ENCODE peak calls at places on chromosomes 5 and 9, in six cellular contexts. K is psoas muscle, Q is natural killer cell, F is AG09319, U is RPMI7951, J is NCI-H187 treated with DMSO at 0.1 percent for 48 hours. B is an unnamed sample.

GRCh38 chr5:137753227-137753985 is 757 bp downstream of the HNRNPA0 start:
- DNase-seq in U (no peak), J (no peak), Q (peak), K (peak), F (no peak), B (no peak)

GRCh38 chr9:121735065-121735791 is 83.8 kb downstream of the DAB2IP start:
- DNase-seq in J (no peak), U (no peak), Q (peak), F (peak), K (no peak), B (no peak)

GRCh38 chr5:141155540-141156374 is 5.9 kb downstream of the PCDHB6 start:
- DNase-seq in Q (no peak), U (no peak), J (no peak), K (no peak), F (no peak), B (no peak)

GRCh38 chr5:107213025-107213424 is 457.7 kb downstream of the EFNA5 start:
- DNase-seq in U (peak), Q (no peak), J (no peak), K (no peak), F (no peak), B (no peak)

GRCh38 chr9:117938086-117938485 is 233.9 kb downstream of the TLR4 start:
- DNase-seq in Q (no peak), K (no peak), F (no peak), U (no peak), J (no peak), B (no peak)

GRCh38 chr9:12973702-12974101 is 198.9 kb downstream of the LURAP1L start:
- DNase-seq in J (no peak), K (no peak), F (no peak), Q (no peak), U (no peak), B (no peak)

GRCh38 chr9:14957054-14957453 is 46.8 kb upstream of the FREM1 start:
- DNase-seq in J (no peak), K (no peak), F (no peak), Q (no peak), U (no peak), B (no peak)

GRCh38 chr5:88952344-88952743 is 69.4 kb upstream of the MEF2C start:
- DNase-seq in Q (no peak), F (no peak), U (peak), J (peak), K (no peak), B (peak)

GRCh38 chr5:67156976-67157583 is 39.5 kb downstream of the CD180 start:
- DNase-seq in J (no peak), K (peak), Q (no peak), F (no peak), U (peak), B (no peak)

GRCh38 chr9:37486616-37487544 is 1.1 kb downstream of the POLR1E start:
- DNase-seq in K (peak), Q (no peak), J (no peak), F (peak), U (peak), B (no peak)

GRCh38 chr9:112544477-112544876 is 57.9 kb downstream of the KIAA1958 start:
- DNase-seq in Q (no peak), J (no peak), F (no peak), K (no peak), U (no peak), B (no peak)

GRCh38 chr5:873328-873727 is 19.3 kb downstream of the BRD9 start:
- DNase-seq in F (no peak), U (no peak), J (no peak), K (no peak), Q (no peak), B (no peak)

GRCh38 chr5:153632748-153633290 is 142.3 kb downstream of the GRIA1 start:
- DNase-seq in K (no peak), J (no peak), U (no peak), F (no peak), Q (no peak), B (no peak)

GRCh38 chr9:22116751-22117150 is 107.6 kb upstream of the CDKN2B start:
- DNase-seq in J (no peak), U (no peak), F (no peak), Q (no peak), K (no peak), B (no peak)

GRCh38 chr9:100589582-100589981 is 11.7 kb downstream of the CAVIN4 start:
- DNase-seq in K (no peak), J (no peak), F (no peak), U (peak), Q (no peak), B (no peak)

GRCh38 chr9:79362100-79363081 is 209.4 kb upstream of the TLE4 start:
- DNase-seq in Q (no peak), U (no peak), K (no peak), F (no peak), J (no peak), B (no peak)

GRCh38 chr9:95038666-95039065 is 278.8 kb downstream of the FANCC start:
- DNase-seq in U (no peak), Q (no peak), F (no peak), J (no peak), K (no peak), B (no peak)

GRCh38 chr9:100478192-100478591 is 5.2 kb downstream of the TMEFF1 start:
- DNase-seq in U (no peak), Q (no peak), K (no peak), F (no peak), J (no peak), B (no peak)

GRCh38 chr5:16492398-16493175 is 27.0 kb upstream of the ZNF622 start:
- DNase-seq in J (no peak), U (peak), K (peak), Q (no peak), F (peak), B (no peak)

GRCh38 chr9:70285246-70285645 is 26.5 kb downstream of the SMC5 start:
- DNase-seq in K (no peak), U (peak), Q (no peak), F (peak), J (no peak), B (no peak)

GRCh38 chr5:88555658-88556057 is 287.0 kb upstream of the TMEM161B start:
- DNase-seq in J (no peak), Q (no peak), F (no peak), U (no peak), K (no peak), B (no peak)

GRCh38 chr5:178117911-178118310 is 4.6 kb downstream of the N4BP3 start:
- DNase-seq in Q (no peak), U (no peak), F (no peak), K (no peak), J (no peak), B (no peak)

GRCh38 chr5:35852084-35852734 is 4.5 kb upstream of the IL7R start:
- DNase-seq in K (peak), F (no peak), Q (no peak), U (peak), J (no peak), B (no peak)

GRCh38 chr9:120733190-120733589 is 18.9 kb upstream of the MEGF9 start:
- DNase-seq in J (no peak), U (no peak), K (no peak), F (no peak), Q (no peak), B (no peak)

GRCh38 chr9:38186372-38187115 is 117.5 kb upstream of the SHB start:
- DNase-seq in K (no peak), Q (no peak), J (no peak), F (no peak), U (peak), B (no peak)

B was measured in NCI-H2107.